ENCODE peak calls at places on chromosomes 6 and 20, in seven cellular contexts. One of them, this sample, is unnamed.

GRCh38 chr6:111361648-111362047 is 121.4 kb downstream of the REV3L start:
- DNase-seq in HCT116: peak; percentile 10
- DNase-seq in SK-N-SH: peak; percentile 46
- DNase-seq in GM12878: no peak
- DNase-seq in HepG2: peak; percentile 39
- DNase-seq in H1: peak; percentile 9
- DNase-seq in K562: peak; percentile 20
- DNase-seq in this sample: peak; percentile 36

GRCh38 chr6:39003072-39003471 is 45.5 kb upstream of the GLP1R start:
- DNase-seq in HCT116: no peak
- DNase-seq in SK-N-SH: no peak
- DNase-seq in GM12878: no peak
- DNase-seq in HepG2: no peak
- DNase-seq in H1: no peak
- DNase-seq in K562: peak; percentile 28
- DNase-seq in this sample: peak; percentile 30

GRCh38 chr20:19895761-19896160 is 121.4 kb upstream of the NAA20 start:
- DNase-seq in HCT116: no peak
- DNase-seq in SK-N-SH: no peak
- DNase-seq in GM12878: no peak
- DNase-seq in HepG2: no peak
- DNase-seq in H1: no peak
- DNase-seq in K562: no peak
- DNase-seq in this sample: no peak

GRCh38 chr20:46939566-46939965 is 44.9 kb downstream of the EYA2 start:
- DNase-seq in HCT116: no peak
- DNase-seq in SK-N-SH: no peak
- DNase-seq in GM12878: no peak
- DNase-seq in HepG2: no peak
- DNase-seq in H1: no peak
- DNase-seq in K562: no peak
- DNase-seq in this sample: no peak

GRCh38 chr6:145865175-145865574 is 50.6 kb upstream of the FBXO30 start:
- DNase-seq in HCT116: no peak
- DNase-seq in SK-N-SH: no peak
- DNase-seq in GM12878: no peak
- DNase-seq in HepG2: no peak
- DNase-seq in H1: no peak
- DNase-seq in K562: no peak
- DNase-seq in this sample: no peak

GRCh38 chr6:32664827-32665362 is 1.6 kb downstream of the HLA-DQB1 start:
- DNase-seq in HCT116: no peak
- DNase-seq in SK-N-SH: no peak
- DNase-seq in GM12878: no peak
- DNase-seq in HepG2: no peak
- DNase-seq in H1: no peak
- DNase-seq in K562: no peak
- DNase-seq in this sample: no peak

GRCh38 chr20:20457392-20458126 is 89.7 kb downstream of the INSM1 start:
- DNase-seq in HCT116: no peak
- DNase-seq in SK-N-SH: no peak
- DNase-seq in GM12878: no peak
- DNase-seq in HepG2: no peak
- DNase-seq in H1: no peak
- DNase-seq in K562: no peak
- DNase-seq in this sample: no peak

GRCh38 chr6:11224966-11225463 is 7.5 kb downstream of the NEDD9 start:
- DNase-seq in HCT116: no peak
- DNase-seq in SK-N-SH: no peak
- DNase-seq in GM12878: no peak
- DNase-seq in HepG2: no peak
- DNase-seq in H1: no peak
- DNase-seq in K562: no peak
- DNase-seq in this sample: no peak

GRCh38 chr20:3778976-3779375 is 2.3 kb downstream of the SPEF1 start:
- DNase-seq in HCT116: no peak
- DNase-seq in SK-N-SH: no peak
- DNase-seq in GM12878: no peak
- DNase-seq in HepG2: no peak
- DNase-seq in H1: no peak
- DNase-seq in K562: no peak
- DNase-seq in this sample: no peak

GRCh38 chr6:165573671-165574070 is 89.4 kb downstream of the PDE10A start:
- DNase-seq in HCT116: peak; percentile 16
- DNase-seq in SK-N-SH: peak; percentile 49
- DNase-seq in GM12878: no peak
- DNase-seq in HepG2: no peak
- DNase-seq in H1: no peak
- DNase-seq in K562: no peak
- DNase-seq in this sample: no peak
- TF ChIP-seq JUND in HCT116: no peak
- TF ChIP-seq JUND in SK-N-SH: no peak
- TF ChIP-seq JUND in GM12878: no peak
- TF ChIP-seq JUND in HepG2: no peak
- TF ChIP-seq JUND in H1: no peak
- TF ChIP-seq JUND in K562: no peak
- TF ChIP-seq JUND in this sample: no peak

GRCh38 chr6:144008501-144009245 is 614 bp upstream of the PLAGL1 start:
- DNase-seq in HCT116: no peak
- DNase-seq in SK-N-SH: no peak
- DNase-seq in GM12878: no peak
- DNase-seq in HepG2: no peak
- DNase-seq in H1: no peak
- DNase-seq in K562: no peak
- DNase-seq in this sample: no peak
- TF ChIP-seq JUND in HCT116: no peak
- TF ChIP-seq JUND in SK-N-SH: no peak
- TF ChIP-seq JUND in GM12878: no peak
- TF ChIP-seq JUND in HepG2: no peak
- TF ChIP-seq JUND in H1: no peak
- TF ChIP-seq JUND in K562: no peak
- TF ChIP-seq JUND in this sample: no peak

GRCh38 chr20:57266251-57267157 is at the start of gene BMP7:
- DNase-seq in HCT116: no peak
- DNase-seq in SK-N-SH: peak; percentile 79
- DNase-seq in GM12878: no peak
- DNase-seq in HepG2: no peak
- DNase-seq in H1: no peak
- DNase-seq in K562: no peak
- DNase-seq in this sample: peak; percentile 86
- TF ChIP-seq JUND in HCT116: no peak
- TF ChIP-seq JUND in SK-N-SH: no peak
- TF ChIP-seq JUND in GM12878: no peak
- TF ChIP-seq JUND in HepG2: no peak
- TF ChIP-seq JUND in H1: no peak
- TF ChIP-seq JUND in K562: no peak
- TF ChIP-seq JUND in this sample: no peak

GRCh38 chr6:18241208-18241836 is 23.0 kb downstream of the DEK start:
- DNase-seq in HCT116: peak; percentile 59
- DNase-seq in SK-N-SH: no peak
- DNase-seq in GM12878: no peak
- DNase-seq in HepG2: peak; percentile 43
- DNase-seq in H1: no peak
- DNase-seq in K562: no peak
- DNase-seq in this sample: no peak

GRCh38 chr6:18244251-18244650 is 20.1 kb downstream of the DEK start:
- DNase-seq in HCT116: no peak
- DNase-seq in SK-N-SH: no peak
- DNase-seq in GM12878: no peak
- DNase-seq in HepG2: no peak
- DNase-seq in H1: no peak
- DNase-seq in K562: no peak
- DNase-seq in this sample: no peak

GRCh38 chr6:18245079-18245478 is 19.3 kb downstream of the DEK start:
- DNase-seq in HCT116: no peak
- DNase-seq in SK-N-SH: no peak
- DNase-seq in GM12878: no peak
- DNase-seq in HepG2: no peak
- DNase-seq in H1: no peak
- DNase-seq in K562: no peak
- DNase-seq in this sample: no peak

GRCh38 chr6:18242062-18242851 is 22.1 kb downstream of the DEK start:
- DNase-seq in HCT116: peak; percentile 72
- DNase-seq in SK-N-SH: no peak
- DNase-seq in GM12878: no peak
- DNase-seq in HepG2: peak; percentile 62
- DNase-seq in H1: no peak
- DNase-seq in K562: no peak
- DNase-seq in this sample: no peak

DNA sequence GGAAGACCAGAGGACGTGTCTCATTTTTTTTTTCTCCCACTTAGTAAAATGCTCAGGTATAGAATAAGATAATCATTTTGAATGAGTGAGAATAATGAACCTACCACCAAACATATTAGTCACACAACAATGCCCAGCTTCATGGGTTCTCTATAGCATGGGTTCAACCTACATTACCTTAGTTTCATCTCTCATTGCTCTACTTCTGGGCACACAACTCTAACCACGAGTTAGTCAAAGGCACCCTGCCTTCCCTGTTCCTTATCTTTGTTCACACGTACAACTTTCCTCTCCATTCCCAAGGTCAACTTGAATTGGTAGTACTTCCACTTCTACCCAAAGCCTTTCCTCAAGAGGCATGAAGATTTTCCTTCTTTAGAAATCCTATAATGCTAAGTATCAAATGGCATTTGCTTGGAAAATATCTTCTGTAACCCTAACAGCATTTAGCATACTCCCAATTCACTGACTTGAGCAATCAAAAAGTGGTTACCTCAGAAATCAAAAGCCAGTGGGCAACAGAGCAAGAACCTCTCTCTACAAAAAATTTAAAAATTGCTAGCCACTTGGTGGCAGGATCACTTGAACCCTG is 20.9 kb downstream of the DEK start:
- DNase-seq in HCT116: no peak
- DNase-seq in SK-N-SH: no peak
- DNase-seq in GM12878: no peak
- DNase-seq in HepG2: no peak
- DNase-seq in H1: no peak
- DNase-seq in K562: no peak
- DNase-seq in this sample: no peak
- TF ChIP-seq JUND in HCT116: no peak
- TF ChIP-seq JUND in SK-N-SH: no peak
- TF ChIP-seq JUND in GM12878: no peak
- TF ChIP-seq JUND in HepG2: no peak
- TF ChIP-seq JUND in H1: no peak
- TF ChIP-seq JUND in K562: no peak
- TF ChIP-seq JUND in this sample: no peak

GRCh38 chr20:36991708-36992107 is 40.2 kb upstream of the SAMHD1 start:
- DNase-seq in HCT116: no peak
- DNase-seq in SK-N-SH: no peak
- DNase-seq in GM12878: no peak
- DNase-seq in HepG2: no peak
- DNase-seq in H1: no peak
- DNase-seq in K562: no peak
- DNase-seq in this sample: no peak
- TF ChIP-seq JUND in HCT116: no peak
- TF ChIP-seq JUND in SK-N-SH: no peak
- TF ChIP-seq JUND in GM12878: no peak
- TF ChIP-seq JUND in HepG2: no peak
- TF ChIP-seq JUND in H1: no peak
- TF ChIP-seq JUND in K562: no peak
- TF ChIP-seq JUND in this sample: no peak